ENCODE peak calls at places on chromosome 16, in four cellular contexts. B is type B pancreatic cell; H is omental fat pad; R is CD8-positive, alpha-beta T cell. K is an unnamed sample.

GRCh38 chr16:76882105-76882504 is 308.9 kb upstream of the MON1B start:
- DNase-seq in B (no peak), H (no peak), R (no peak), K (no peak)

GRCh38 chr16:71542377-71542776 is 16.2 kb downstream of the CHST4 start:
- DNase-seq in B (no peak), H (peak), R (peak), K (peak)

GRCh38 chr16:28623172-28623711 is 13.4 kb upstream of the SULT1A1 start:
- DNase-seq in B (no peak), H (no peak), R (peak), K (peak)

GRCh38 chr16:87297918-87298631 is 19.1 kb downstream of the C16orf95 start:
- DNase-seq in B (no peak), H (no peak), R (peak), K (no peak)

GRCh38 chr16:68389006-68389405 is 59.3 kb downstream of the SMPD3 start:
- DNase-seq in B (no peak), H (no peak), R (no peak), K (no peak)

GRCh38 chr16:88803264-88803987 is at the start of gene CDT1:
- DNase-seq in B (peak), H (no peak), R (peak), K (peak)

GRCh38 chr16:54073356-54073755 is 213.2 kb downstream of the IRX3 start:
- DNase-seq in B (no peak), H (no peak), R (no peak), K (no peak)

GRCh38 chr16:81650982-81651562 is 128.0 kb upstream of the PLCG2 start:
- DNase-seq in B (no peak), H (no peak), R (no peak), K (no peak)

GRCh38 chr16:55225972-55226542 is 97.9 kb upstream of the IRX6 start:
- DNase-seq in B (no peak), H (no peak), R (no peak), K (no peak)

GRCh38 chr16:83954577-83955016 is 1.6 kb downstream of the OSGIN1 start:
- DNase-seq in B (no peak), H (no peak), R (no peak), K (peak)

GRCh38 chr16:10312023-10312422 is 73.8 kb upstream of the ATF7IP2 start:
- DNase-seq in B (no peak), H (no peak), R (no peak), K (no peak)

GRCh38 chr16:19809121-19809635 is 75.5 kb downstream of the GPRC5B start:
- DNase-seq in B (peak), H (no peak), R (no peak), K (peak)

GRCh38 chr16:89538286-89538685 is 22.2 kb upstream of the RPL13 start:
- DNase-seq in B (no peak), H (no peak), R (no peak), K (no peak)

GRCh38 chr16:69934044-69934443 is 17.1 kb upstream of the CLEC18A start:
- DNase-seq in B (no peak), H (no peak), R (no peak), K (no peak)
- TF ChIP-seq CTCF in B (no peak), H (no peak), R (no peak), K (no peak)

GRCh38 chr16:813916-814412 is 13.4 kb upstream of the GNG13 start:
- DNase-seq in B (no peak), H (no peak), R (no peak), K (no peak)
- TF ChIP-seq CTCF in B (peak), H (no peak), R (peak), K (no peak)

GRCh38 chr16:85752511-85753420 is 1.9 kb upstream of the C16orf74 start:
- DNase-seq in B (no peak), H (no peak), R (no peak), K (peak)
- TF ChIP-seq CTCF in B (peak), H (no peak), R (no peak), K (no peak)

GRCh38 chr16:30874821-30875717 is 18.8 kb downstream of the BCL7C start:
- DNase-seq in B (peak), H (peak), R (peak), K (peak)
- TF ChIP-seq CTCF in B (peak), H (no peak), R (no peak), K (no peak)

GRCh38 chr16:386641-387156 is 4.9 kb upstream of the PGAP6 start:
- DNase-seq in B (no peak), H (no peak), R (no peak), K (no peak)
- TF ChIP-seq CTCF in B (no peak), H (no peak), R (no peak), K (no peak)